ENCODE peak calls at places on chromosomes 3 and 15, in four cellular contexts. U is EL, O is transverse colon, A is RPMI8226. R is an unnamed sample.

GRCh38 chr15:39130556-39131379 is 450.1 kb upstream of the THBS1 start:
- DNase-seq in U (peak), O (no peak), A (no peak), R (peak)

GRCh38 chr3:126180477-126181397 is at the start of gene ALDH1L1:
- DNase-seq in U (peak), O (peak), A (no peak), R (peak)

GRCh38 chr15:73038186-73038585 is 14.1 kb upstream of the NEO1 start:
- DNase-seq in U (no peak), O (no peak), A (no peak), R (no peak)

GRCh38 chr3:134864644-134865043 is 69.6 kb downstream of the EPHB1 start:
- DNase-seq in U (no peak), O (no peak), A (no peak), R (peak)

GRCh38 chr15:98548172-98548971 is 100.0 kb upstream of the IGF1R start:
- DNase-seq in U (peak), O (peak), A (no peak), R (peak)

GRCh38 chr3:141328286-141329166 is 39.8 kb upstream of the ZBTB38 start:
- DNase-seq in U (no peak), O (no peak), A (no peak), R (no peak)

GRCh38 chr3:32313723-32314473 is 75.4 kb downstream of the CMTM8 start:
- DNase-seq in U (peak), O (no peak), A (no peak), R (peak)

GRCh38 chr15:83379574-83379973 is 67.6 kb upstream of the SH3GL3 start:
- DNase-seq in U (peak), O (no peak), A (no peak), R (peak)

GRCh38 chr3:64158334-64158733 is 66.9 kb downstream of the PRICKLE2 start:
- DNase-seq in U (peak), O (peak), A (no peak), R (peak)

GRCh38 chr15:68982002-68982401 is 32.5 kb upstream of the NOX5 start:
- DNase-seq in U (no peak), O (no peak), A (no peak), R (no peak)

GRCh38 chr3:164683516-164683915 is 394.8 kb downstream of the SI start:
- DNase-seq in U (no peak), O (no peak), A (no peak), R (no peak)

GRCh38 chr3:81789686-81790085 is 28.2 kb upstream of the GBE1 start:
- DNase-seq in U (no peak), O (no peak), A (peak), R (no peak)

GRCh38 chr15:20280933-20281463 is 260.6 kb downstream of the GOLGA6L6 start:
- DNase-seq in U (no peak), O (no peak), A (no peak), R (no peak)

R was measured in fibroblast of mammary gland.